ENCODE peak calls at places on chromosomes 11 and 22, in six cellular contexts. U, D, F, L, J and A are unnamed samples.

GRCh38 chr22:26428515-26429457 is at the start of gene ASPHD2:
- DNase-seq in U (peak), D (peak), F (peak), L (peak), J (peak), A (peak)

GRCh38 chr11:8311366-8311765 is 47.7 kb upstream of the LMO1 start:
- DNase-seq in U (no peak), D (no peak), F (no peak), L (no peak), J (no peak), A (no peak)

GRCh38 chr11:2704896-2705606 is 5.3 kb upstream of the KCNQ1OT1 start:
- DNase-seq in U (no peak), D (no peak), F (no peak), L (no peak), J (no peak), A (no peak)

GRCh38 chr11:82229346-82229745 is 504.3 kb downstream of the FAM181B start:
- DNase-seq in U (no peak), D (peak), F (no peak), L (no peak), J (peak), A (no peak)

GRCh38 chr22:43205261-43205691 is 18.3 kb upstream of the TTLL12 start:
- DNase-seq in U (no peak), D (no peak), F (no peak), L (no peak), J (no peak), A (no peak)

GRCh38 chr11:10540546-10540914 is 457 bp downstream of the RNF141 start:
- DNase-seq in U (peak), D (no peak), F (no peak), L (no peak), J (peak), A (no peak)

GRCh38 chr22:41919357-41920224 is 4.7 kb upstream of the SHISA8 start:
- DNase-seq in U (peak), D (peak), F (no peak), L (peak), J (peak), A (no peak)

GRCh38 chr11:101618691-101619090 is 34.9 kb upstream of the TRPC6 start:
- DNase-seq in U (no peak), D (no peak), F (peak), L (no peak), J (peak), A (no peak)

GRCh38 chr11:117421041-117421440 is 93.4 kb downstream of the CEP164 start:
- DNase-seq in U (no peak), D (no peak), F (no peak), L (no peak), J (no peak), A (no peak)

GRCh38 chr11:2465201-2466068 is 20.6 kb downstream of the KCNQ1 start:
- DNase-seq in U (no peak), D (no peak), F (no peak), L (no peak), J (no peak), A (no peak)

GRCh38 chr11:35282226-35282882 is 137.0 kb downstream of the SLC1A2 start:
- DNase-seq in U (no peak), D (no peak), F (peak), L (no peak), J (peak), A (no peak)

GRCh38 chr11:3671334-3672254 is at the start of gene CHRNA10:
- DNase-seq in U (no peak), D (no peak), F (no peak), L (no peak), J (no peak), A (no peak)

GRCh38 chr11:117095301-117096139 is 2.7 kb downstream of the SIK3 start:
- DNase-seq in U (no peak), D (no peak), F (no peak), L (no peak), J (peak), A (no peak)

GRCh38 chr22:19136915-19137314 is 5.8 kb downstream of the TSSK2 start:
- DNase-seq in U (no peak), D (no peak), F (no peak), L (no peak), J (no peak), A (no peak)

GRCh38 chr22:46454910-46455269 is 82.5 kb downstream of the CELSR1 start:
- DNase-seq in U (no peak), D (no peak), F (no peak), L (no peak), J (no peak), A (no peak)

GRCh38 chr11:63917685-63918523 is 940 bp upstream of the RCOR2 start:
- DNase-seq in U (no peak), D (peak), F (no peak), L (peak), J (no peak), A (no peak)

GRCh38 chr11:72574534-72575460 is 99.4 kb downstream of the PDE2A start:
- DNase-seq in U (no peak), D (no peak), F (no peak), L (no peak), J (no peak), A (no peak)

GRCh38 chr11:65560555-65561418 is 2.6 kb upstream of the LTBP3 start:
- DNase-seq in U (no peak), D (no peak), F (no peak), L (peak), J (peak), A (no peak)

GRCh38 chr11:36996795-36997194 is 398.8 kb upstream of the RAG2 start:
- DNase-seq in U (no peak), D (no peak), F (no peak), L (no peak), J (no peak), A (no peak)

GRCh38 chr11:6387811-6388599 is 2.3 kb upstream of the SMPD1 start:
- DNase-seq in U (no peak), D (no peak), F (no peak), L (no peak), J (peak), A (no peak)

GRCh38 chr11:72736452-72737069 is 15.6 kb downstream of the ARAP1 start:
- DNase-seq in U (peak), D (peak), F (no peak), L (no peak), J (peak), A (peak)

GRCh38 chr22:39718206-39718605 is 147.7 kb downstream of the CACNA1I start:
- DNase-seq in U (no peak), D (no peak), F (no peak), L (no peak), J (no peak), A (no peak)

GRCh38 chr22:23151827-23152226 is 6.5 kb downstream of the RAB36 start:
- DNase-seq in U (no peak), D (no peak), F (no peak), L (no peak), J (no peak), A (no peak)

DNA sequence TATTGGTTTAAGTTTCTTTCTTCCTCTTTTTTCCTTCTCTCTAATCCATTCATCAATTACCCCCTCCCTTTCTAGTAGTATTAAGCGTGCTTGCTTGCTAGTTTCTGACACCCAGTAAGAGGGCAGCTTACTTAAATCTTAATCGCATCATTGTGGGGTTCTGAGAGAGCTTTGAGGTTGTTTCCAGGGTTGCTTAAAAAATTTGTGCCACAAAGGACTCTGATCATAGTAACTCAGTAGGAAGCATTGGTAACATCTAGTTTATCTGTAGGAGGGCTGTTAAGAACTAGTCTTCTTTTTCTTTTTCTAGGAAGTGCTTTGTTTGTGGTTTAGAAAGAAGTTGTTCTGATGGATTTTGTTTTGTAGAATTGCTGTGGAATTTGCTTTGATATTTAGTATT is 45.3 kb downstream of the TMEM135 start:
- DNase-seq in U (no peak), D (no peak), F (no peak), L (no peak), J (no peak), A (no peak)
- H3K4me3 ChIP-seq in U (no peak), D (no peak), F (no peak), L (no peak), J (no peak), A (no peak)

DNA sequence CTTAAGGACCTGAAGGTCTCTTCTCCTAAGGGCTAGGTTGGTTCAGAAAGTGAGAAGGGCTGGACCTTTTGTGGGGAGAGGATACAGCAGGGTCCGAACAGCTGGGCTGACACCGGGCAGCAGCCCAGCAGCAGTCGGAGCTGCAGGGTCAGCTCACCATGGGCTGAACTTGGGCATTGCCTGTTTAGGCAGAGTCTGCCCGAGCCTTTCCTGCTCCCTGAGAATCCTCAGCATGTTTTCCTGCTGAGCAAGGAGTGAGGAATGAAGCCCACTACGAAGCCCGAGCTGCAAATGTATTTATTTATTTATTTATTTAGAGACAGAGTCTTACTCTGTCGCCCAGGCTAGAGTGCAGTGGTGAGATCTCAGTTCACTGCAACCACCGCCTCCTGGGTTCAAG is 83.9 kb downstream of the PTPRJ start:
- DNase-seq in U (no peak), D (no peak), F (peak), L (no peak), J (peak), A (no peak)
- H3K4me3 ChIP-seq in U (no peak), D (no peak), F (peak), L (no peak), J (peak), A (no peak)

GRCh38 chr11:57709802-57710367 is 2.1 kb downstream of the MED19 start:
- DNase-seq in U (no peak), D (no peak), F (no peak), L (no peak), J (peak), A (no peak)

GRCh38 chr11:57712256-57713150 is at the start of gene TMX2:
- DNase-seq in U (peak), D (peak), F (peak), L (peak), J (peak), A (peak)

GRCh38 chr11:57711414-57712255 is at the start of gene MED19:
- DNase-seq in U (peak), D (peak), F (peak), L (peak), J (peak), A (peak)

DNA sequence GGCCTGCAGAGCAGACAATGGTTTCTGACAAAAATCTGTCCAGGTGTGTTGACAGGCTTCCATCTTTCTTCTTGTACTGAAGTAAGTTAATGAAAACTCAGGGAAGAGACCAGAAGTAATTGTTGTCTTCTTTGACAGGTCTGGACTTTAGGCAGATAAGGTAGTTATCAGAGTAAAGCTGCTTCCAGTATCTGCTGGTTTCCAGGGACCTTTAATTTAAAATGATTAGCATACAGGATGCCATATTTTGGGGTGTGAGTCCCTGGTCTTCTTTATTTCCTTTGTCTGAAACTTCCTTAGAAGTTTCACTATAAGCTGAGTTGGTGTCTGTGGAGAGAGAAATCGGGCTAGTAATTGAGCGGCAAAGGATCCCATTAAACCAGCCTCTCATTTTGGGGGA is 1.5 kb downstream of the TMX2 start:
- DNase-seq in U (no peak), D (no peak), F (no peak), L (no peak), J (no peak), A (no peak)
- H3K4me3 ChIP-seq in U (no peak), D (peak), F (peak), L (peak), J (peak), A (no peak)

GRCh38 chr22:50482107-50483074 is 1.0 kb downstream of the ADM2 start:
- DNase-seq in U (no peak), D (no peak), F (no peak), L (no peak), J (no peak), A (no peak)
- H3K4me3 ChIP-seq in U (peak), D (no peak), F (peak), L (peak), J (peak), A (peak)

DNA sequence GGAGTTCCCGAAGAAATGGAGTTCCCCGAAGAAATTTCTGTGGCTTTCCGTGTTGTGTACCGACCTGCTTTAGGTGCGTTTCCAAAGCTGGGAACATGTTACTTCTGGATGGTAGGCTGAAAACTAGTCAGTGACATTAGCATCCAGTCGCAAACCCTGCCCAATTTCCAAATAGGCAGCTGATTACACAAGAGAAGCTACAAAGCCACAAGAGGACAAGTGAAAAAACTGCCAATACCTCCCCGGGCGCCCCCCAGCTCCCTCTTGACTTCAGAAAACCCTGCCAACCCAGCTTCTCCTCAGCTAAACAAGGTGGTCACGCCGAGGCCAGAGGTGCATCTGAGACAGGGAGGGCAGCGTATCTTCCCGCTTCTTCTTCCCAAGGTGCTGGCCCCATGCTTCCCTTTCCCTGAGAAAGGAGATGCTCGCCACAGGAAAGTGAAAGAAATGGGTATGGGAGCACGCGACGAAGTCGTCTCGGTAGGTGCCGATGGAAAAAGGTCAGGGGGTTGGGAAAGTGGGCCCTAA is 551 bp downstream of the AGBL2 start:
- DNase-seq in U (peak), D (peak), F (no peak), L (no peak), J (peak), A (no peak)
- H3K4me3 ChIP-seq in U (peak), D (peak), F (peak), L (peak), J (peak), A (peak)

GRCh38 chr22:35541254-35541748 is 670 bp downstream of the RASD2 start:
- DNase-seq in U (no peak), D (no peak), F (no peak), L (no peak), J (no peak), A (no peak)

GRCh38 chr22:35538801-35539321 is 1.8 kb upstream of the RASD2 start:
- DNase-seq in U (no peak), D (peak), F (no peak), L (no peak), J (peak), A (no peak)

GRCh38 chr22:35539910-35540599 is 576 bp upstream of the RASD2 start:
- DNase-seq in U (no peak), D (peak), F (no peak), L (peak), J (peak), A (peak)

GRCh38 chr22:35540600-35541253 is at the start of gene RASD2:
- DNase-seq in U (no peak), D (peak), F (no peak), L (peak), J (peak), A (peak)

GRCh38 chr22:35539487-35539886 is 1.1 kb upstream of the RASD2 start:
- DNase-seq in U (no peak), D (no peak), F (no peak), L (no peak), J (no peak), A (no peak)
- H3K4me3 ChIP-seq in U (no peak), D (no peak), F (no peak), L (peak), J (peak), A (peak)

GRCh38 chr11:21541226-21541625 is 651.7 kb upstream of the ANO5 start:
- DNase-seq in U (no peak), D (no peak), F (no peak), L (no peak), J (no peak), A (no peak)

DNA sequence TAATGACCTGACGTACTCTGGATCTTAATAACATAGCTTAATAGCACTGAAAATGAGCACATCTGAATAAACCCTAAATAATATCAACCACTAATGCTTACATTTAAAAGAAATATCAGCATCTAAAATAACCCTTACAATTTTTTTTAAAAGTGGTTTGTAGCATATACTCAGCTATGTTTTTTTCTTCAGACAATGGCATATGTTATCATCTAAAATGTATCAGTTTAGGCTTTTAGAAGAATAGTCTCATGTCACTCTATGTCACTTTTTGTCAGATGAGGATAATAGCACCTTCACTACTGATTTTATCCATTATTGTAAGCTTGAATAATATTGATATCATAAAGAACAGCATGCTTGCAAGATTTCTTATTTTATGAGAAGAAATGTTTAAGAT is 654.9 kb upstream of the ANO5 start:
- DNase-seq in U (no peak), D (no peak), F (no peak), L (no peak), J (no peak), A (no peak)
- H3K4me3 ChIP-seq in U (no peak), D (no peak), F (no peak), L (no peak), J (no peak), A (no peak)

GRCh38 chr11:68096962-68097361 is 24.2 kb downstream of the CHKA start:
- DNase-seq in U (no peak), D (no peak), F (no peak), L (no peak), J (no peak), A (no peak)

GRCh38 chr11:68093565-68093964 is 27.6 kb downstream of the CHKA start:
- DNase-seq in U (no peak), D (no peak), F (no peak), L (no peak), J (no peak), A (no peak)

GRCh38 chr11:68099474-68100405 is 21.4 kb downstream of the CHKA start:
- DNase-seq in U (peak), D (no peak), F (no peak), L (peak), J (no peak), A (no peak)

GRCh38 chr11:68099057-68099456 is 22.1 kb downstream of the CHKA start:
- DNase-seq in U (no peak), D (no peak), F (no peak), L (no peak), J (no peak), A (no peak)
- H3K4me3 ChIP-seq in U (no peak), D (no peak), F (no peak), L (no peak), J (no peak), A (no peak)

GRCh38 chr11:75535039-75535563 is 9.4 kb upstream of the GDPD5 start:
- DNase-seq in U (no peak), D (no peak), F (no peak), L (no peak), J (no peak), A (no peak)

GRCh38 chr11:75536786-75537629 is 11.3 kb upstream of the GDPD5 start:
- DNase-seq in U (no peak), D (peak), F (no peak), L (no peak), J (no peak), A (no peak)

GRCh38 chr11:75532200-75532972 is 6.6 kb upstream of the GDPD5 start:
- DNase-seq in U (peak), D (peak), F (no peak), L (peak), J (peak), A (peak)

GRCh38 chr11:75533843-75534242 is 8.1 kb upstream of the GDPD5 start:
- DNase-seq in U (no peak), D (no peak), F (no peak), L (no peak), J (no peak), A (no peak)

DNA sequence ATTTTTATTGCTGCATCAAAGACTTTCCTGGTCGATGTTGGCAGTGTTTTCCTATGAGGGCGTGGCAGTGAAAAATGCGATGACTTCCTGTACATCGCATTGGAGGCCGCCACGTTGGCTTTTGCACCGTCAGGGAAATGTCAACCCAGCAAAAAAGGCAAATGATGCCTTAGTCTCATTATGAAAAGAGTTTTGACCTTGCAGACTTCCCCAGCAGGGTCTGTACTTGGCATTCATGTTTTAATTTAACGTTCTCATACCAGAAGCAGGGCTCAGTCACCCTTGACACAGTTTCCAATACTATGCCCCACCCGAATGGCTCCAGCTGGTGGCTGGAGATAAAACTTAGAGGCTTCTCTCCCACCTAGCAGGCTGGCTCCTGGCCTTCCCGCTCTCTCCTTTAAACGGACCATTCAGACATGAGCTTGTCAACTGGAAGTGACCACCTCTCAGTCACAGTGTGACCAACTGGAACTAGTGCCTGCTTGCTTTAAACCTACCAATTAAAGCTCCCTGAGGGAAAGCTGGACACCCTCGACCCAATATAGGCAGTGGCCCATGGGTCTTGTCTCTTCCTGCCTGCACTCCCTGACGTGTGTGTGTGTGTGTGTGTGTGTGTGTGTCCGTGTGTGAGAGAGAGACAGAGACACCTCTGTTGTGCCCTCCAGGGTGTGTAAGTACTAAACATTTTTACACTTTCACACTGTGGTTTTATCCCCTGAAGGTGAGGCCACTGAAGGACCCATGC is 8.7 kb upstream of the GDPD5 start:
- DNase-seq in U (no peak), D (no peak), F (no peak), L (no peak), J (no peak), A (no peak)
- H3K4me3 ChIP-seq in U (no peak), D (no peak), F (no peak), L (no peak), J (no peak), A (no peak)

GRCh38 chr11:47858169-47858543 is 10.0 kb upstream of the NUP160 start:
- DNase-seq in U (no peak), D (no peak), F (no peak), L (no peak), J (peak), A (no peak)
- H3K4me3 ChIP-seq in U (no peak), D (peak), F (no peak), L (no peak), J (no peak), A (no peak)